ENCODE peak calls at places on chromosomes 3 and 15, in six cellular contexts. W is nucleus accumbens; T is A549; Q is stimulated activated naive CD4-positive, alpha-beta T cell treated with Interleukin-2 at 50 U/mL for 16 hours; X is Calu3; P is B cell. N is an unnamed sample.

GRCh38 chr3:187291512-187292132 is at the start of gene MASP1:
- DNase-seq in W (no peak), T (no peak), Q (no peak), X (no peak), P (no peak), N (peak)

GRCh38 chr15:89226359-89227221 is 5.2 kb upstream of the RLBP1 start:
- DNase-seq in W (no peak), T (no peak), Q (no peak), X (peak), P (no peak), N (no peak)

GRCh38 chr3:13420817-13421755 is 964 bp upstream of the NUP210 start:
- DNase-seq in W (peak), T (no peak), Q (peak), X (no peak), P (peak), N (no peak)

GRCh38 chr3:169781209-169781855 is 8.1 kb downstream of the MYNN start:
- DNase-seq in W (no peak), T (no peak), Q (no peak), X (no peak), P (no peak), N (no peak)

GRCh38 chr3:44400771-44401170 is 62.2 kb downstream of the TCAIM start:
- DNase-seq in W (no peak), T (no peak), Q (no peak), X (no peak), P (no peak), N (no peak)

GRCh38 chr3:14142567-14143270 is 17.9 kb downstream of the TMEM43 start:
- DNase-seq in W (no peak), T (no peak), Q (peak), X (no peak), P (no peak), N (no peak)

GRCh38 chr3:78846688-78847087 is 921.1 kb downstream of the ROBO1 start:
- DNase-seq in W (no peak), T (no peak), Q (no peak), X (no peak), P (no peak), N (no peak)

GRCh38 chr15:85327820-85328219 is 52.6 kb upstream of the AKAP13 start:
- DNase-seq in W (no peak), T (no peak), Q (no peak), X (no peak), P (no peak), N (no peak)

GRCh38 chr3:28150465-28151206 is 90.8 kb upstream of the CMC1 start:
- DNase-seq in W (no peak), T (no peak), Q (no peak), X (no peak), P (no peak), N (no peak)

GRCh38 chr15:101083336-101084045 is 164.3 kb downstream of the LRRK1 start:
- DNase-seq in W (no peak), T (no peak), Q (no peak), X (no peak), P (no peak), N (no peak)

GRCh38 chr15:34349769-34350168 is 6.7 kb downstream of the NUTM1 start:
- DNase-seq in W (no peak), T (no peak), Q (no peak), X (no peak), P (no peak), N (no peak)

GRCh38 chr3:104521606-104522336 is 844.9 kb upstream of the ALCAM start:
- DNase-seq in W (peak), T (no peak), Q (no peak), X (peak), P (peak), N (no peak)